ENCODE peak calls at places on chromosomes 1 and 21, in eight cellular contexts. O, G, X, T, N, W, C and Y are unnamed samples.

GRCh38 chr1:9112961-9113880 is 15.7 kb downstream of the GPR157 start:
- DNase-seq in O (peak; percentile 26), G (no peak), X (no peak), T (no peak), N (no peak), W (peak; percentile 66), C (no peak), Y (no peak)

GRCh38 chr1:114718661-114719423 is 2.3 kb upstream of the NRAS start:
- DNase-seq in O (no peak), G (no peak), X (no peak), T (no peak), N (no peak), W (no peak), C (peak; percentile 85), Y (no peak)

GRCh38 chr1:188128761-188129160 is 1300.0 kb downstream of the PLA2G4A start:
- DNase-seq in O (no peak), G (no peak), X (no peak), T (no peak), N (no peak), W (no peak), C (no peak), Y (no peak)

GRCh38 chr1:186763107-186763506 is 65.6 kb upstream of the PLA2G4A start:
- DNase-seq in O (no peak), G (no peak), X (no peak), T (no peak), N (no peak), W (no peak), C (no peak), Y (no peak)

GRCh38 chr1:10210841-10211804 is 753 bp downstream of the KIF1B start:
- DNase-seq in O (peak; percentile 91), G (peak; percentile 93), X (peak; percentile 98), T (peak; percentile 86), N (peak; percentile 82), W (peak; percentile 91), C (peak; percentile 78), Y (peak; percentile 75)

GRCh38 chr1:2356911-2357845 is 34.2 kb downstream of the MORN1 start:
- DNase-seq in O (no peak), G (no peak), X (peak; percentile 60), T (no peak), N (no peak), W (no peak), C (no peak), Y (no peak)

GRCh38 chr1:220129479-220130210 is 35.7 kb downstream of the IARS2 start:
- DNase-seq in O (no peak), G (no peak), X (no peak), T (no peak), N (no peak), W (no peak), C (no peak), Y (no peak)

GRCh38 chr1:200989337-200989736 is 34.2 kb downstream of the KIF21B start:
- DNase-seq in O (no peak), G (no peak), X (no peak), T (no peak), N (no peak), W (no peak), C (no peak), Y (no peak)

GRCh38 chr21:30436986-30437385 is 3.1 kb upstream of the KRTAP15-1 start:
- DNase-seq in O (no peak), G (no peak), X (no peak), T (no peak), N (no peak), W (no peak), C (no peak), Y (no peak)

GRCh38 chr1:46533179-46533864 is 18.1 kb downstream of the KNCN start:
- DNase-seq in O (peak; percentile 21), G (no peak), X (peak; percentile 72), T (no peak), N (peak; percentile 65), W (no peak), C (no peak), Y (peak; percentile 21)

GRCh38 chr1:1124786-1125642 is 9.1 kb upstream of the C1orf159 start:
- DNase-seq in O (peak; percentile 92), G (no peak), X (no peak), T (no peak), N (no peak), W (peak; percentile 97), C (peak; percentile 51), Y (no peak)

GRCh38 chr1:15736035-15736665 is at the start of gene SLC25A34:
- DNase-seq in O (peak; percentile 93), G (peak; percentile 73), X (peak; percentile 72), T (no peak), N (no peak), W (peak; percentile 99), C (no peak), Y (no peak)

GRCh38 chr1:15734296-15734695 is 1.8 kb upstream of the SLC25A34 start:
- DNase-seq in O (no peak), G (no peak), X (no peak), T (no peak), N (no peak), W (no peak), C (no peak), Y (no peak)

GRCh38 chr1:15735304-15736034 is 589 bp upstream of the SLC25A34 start:
- DNase-seq in O (peak; percentile 36), G (no peak), X (peak; percentile 66), T (no peak), N (no peak), W (peak; percentile 84), C (no peak), Y (no peak)

GRCh38 chr1:15733726-15734226 is 2.3 kb upstream of the SLC25A34 start:
- DNase-seq in O (no peak), G (no peak), X (peak; percentile 67), T (no peak), N (no peak), W (no peak), C (no peak), Y (no peak)

DNA sequence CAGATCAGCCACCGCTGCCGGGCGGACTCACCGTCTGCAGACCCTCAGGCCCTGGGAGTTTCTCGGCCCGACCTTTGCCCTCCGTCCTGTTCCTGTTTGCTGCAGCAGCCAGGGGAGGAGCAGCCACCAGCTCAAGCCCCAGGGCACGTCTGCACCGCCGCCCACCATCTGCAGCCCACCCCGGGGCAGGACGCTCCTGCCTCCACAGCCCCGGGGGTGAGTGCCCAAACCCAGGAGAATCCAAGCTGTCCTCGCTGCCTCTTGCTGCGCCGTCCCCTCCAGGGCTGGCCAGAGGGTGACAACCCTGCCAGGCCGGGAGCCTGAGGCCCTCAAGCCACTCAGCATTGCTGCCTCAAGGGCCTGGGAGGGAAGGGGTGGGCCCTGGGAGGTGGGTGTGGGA is 1.2 kb upstream of the SLC25A34 start:
- DNase-seq in O (no peak), G (no peak), X (peak; percentile 70), T (no peak), N (no peak), W (peak; percentile 37), C (no peak), Y (no peak)
- H3K4me1 ChIP-seq in O (peaks cover 37% of the 10 kb centered on the region), G (peaks cover 28% of the 10 kb centered on the region), X (no peaks in the 10 kb centered on the region), T (no peaks in the 10 kb centered on the region), N (no peaks in the 10 kb centered on the region), W (no peaks in the 10 kb centered on the region), C (no peaks in the 10 kb centered on the region), Y (no peaks in the 10 kb centered on the region)

DNA sequence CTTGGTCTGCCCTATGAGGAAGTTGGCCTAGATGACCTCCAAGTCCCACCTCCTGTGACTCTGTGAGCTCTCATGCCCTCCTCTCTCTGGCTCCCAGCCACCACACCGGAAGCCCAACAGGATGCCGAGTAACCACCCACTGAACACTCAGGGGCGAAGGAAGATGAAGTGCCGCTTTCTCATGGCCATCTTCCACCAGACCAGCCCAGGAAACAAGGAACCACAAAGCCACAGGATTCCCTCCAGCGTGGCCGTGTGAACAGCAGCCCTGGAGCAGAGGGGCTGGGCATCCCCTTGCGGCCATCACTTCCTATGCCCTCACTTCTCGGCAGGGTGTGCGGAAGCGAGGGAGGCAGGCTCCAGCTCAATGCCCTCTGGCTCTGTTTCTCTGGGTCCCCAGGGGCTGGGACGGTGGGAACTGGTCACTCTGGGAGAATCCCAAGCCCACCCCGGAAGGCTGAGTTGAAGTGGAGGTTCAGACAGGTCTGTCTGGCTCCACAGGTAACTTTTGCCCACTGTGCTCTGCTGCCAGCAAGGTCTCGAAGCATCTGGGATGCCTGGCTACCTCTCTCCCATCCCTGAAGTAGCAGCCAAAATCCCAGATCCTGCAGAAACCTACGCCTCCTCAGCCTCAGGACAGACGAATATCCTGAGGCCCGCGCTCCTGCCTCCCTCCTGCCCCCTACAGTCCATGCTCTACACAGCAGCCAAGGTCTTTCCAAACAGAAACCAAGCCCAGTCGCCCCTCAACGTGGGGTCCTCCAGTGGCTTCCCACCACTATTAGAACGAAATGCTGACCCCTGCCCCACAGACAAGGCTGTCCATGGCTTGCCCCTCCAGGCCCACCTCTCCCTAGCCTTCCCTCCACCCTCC is 44.2 kb upstream of the ECE1 start:
- DNase-seq in O (peak; percentile 83), G (peak; percentile 88), X (peak; percentile 86), T (peak; percentile 61), N (peak; percentile 78), W (peak; percentile 67), C (peak; percentile 92), Y (peak; percentile 86)
- H3K4me3 ChIP-seq in O (no peak overlapping the region), G (no peak overlapping the region), X (peak overlapping the region; percentile 43), T (peak overlapping the region; percentile 46), N (peak overlapping the region; percentile 22), W (no peak overlapping the region), C (peak overlapping the region; percentile 42), Y (peak overlapping the region; percentile 13)

GRCh38 chr1:22383526-22384291 is 67.9 kb upstream of the ZBTB40 start:
- DNase-seq in O (no peak), G (no peak), X (no peak), T (no peak), N (no peak), W (no peak), C (no peak), Y (no peak)

GRCh38 chr1:22386774-22387173 is 64.9 kb upstream of the ZBTB40 start:
- DNase-seq in O (no peak), G (no peak), X (no peak), T (no peak), N (no peak), W (no peak), C (no peak), Y (no peak)

GRCh38 chr1:22387888-22388564 is 63.6 kb upstream of the ZBTB40 start:
- DNase-seq in O (no peak), G (no peak), X (no peak), T (no peak), N (no peak), W (no peak), C (no peak), Y (no peak)

GRCh38 chr1:22385537-22385936 is 66.1 kb upstream of the ZBTB40 start:
- DNase-seq in O (no peak), G (no peak), X (no peak), T (no peak), N (no peak), W (no peak), C (no peak), Y (no peak)

GRCh38 chr1:22388666-22389455 is 62.8 kb upstream of the ZBTB40 start:
- DNase-seq in O (no peak), G (no peak), X (no peak), T (no peak), N (no peak), W (no peak), C (peak; percentile 58), Y (peak; percentile 82)
- H3K27ac ChIP-seq in O (no peak overlapping the region), G (no peak overlapping the region), X (no peak overlapping the region), T (no peak overlapping the region), N (no peak overlapping the region), W (no peak overlapping the region), C (no peak overlapping the region), Y (no peak overlapping the region)

DNA sequence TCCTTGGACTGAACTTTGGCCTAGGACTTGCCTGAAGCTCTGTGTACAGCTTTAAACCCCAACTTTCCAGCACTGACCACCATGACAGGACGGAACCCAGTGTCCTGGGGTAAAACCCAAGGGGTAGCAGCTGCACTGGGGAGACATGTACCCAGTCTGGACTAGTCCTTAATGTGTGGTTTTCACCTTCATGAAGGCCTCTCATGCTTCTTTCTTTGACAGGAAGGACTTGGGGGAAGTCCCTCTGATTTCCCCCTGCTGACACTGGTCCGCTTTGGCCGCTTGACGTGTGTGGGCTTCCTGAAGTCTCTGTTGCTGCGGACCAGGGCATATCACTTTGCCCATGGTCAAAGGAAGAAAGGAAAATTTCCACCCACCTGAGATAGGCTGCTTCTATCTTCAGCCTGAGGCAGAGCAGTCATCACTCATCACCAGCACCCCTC is 66.3 kb upstream of the PRDX6 start:
- DNase-seq in O (no peak), G (no peak), X (no peak), T (no peak), N (no peak), W (no peak), C (no peak), Y (no peak)
- H3K4me1 ChIP-seq in O (peaks cover 10% of the 10 kb centered on the region), G (peaks cover 32% of the 10 kb centered on the region), X (no peaks in the 10 kb centered on the region), T (no peaks in the 10 kb centered on the region), N (no peaks in the 10 kb centered on the region), W (no peaks in the 10 kb centered on the region), C (peaks cover 15% of the 10 kb centered on the region), Y (peaks cover 17% of the 10 kb centered on the region)